ENCODE peak calls at places on chromosome 14, in seven cellular contexts. N is CD8-positive, alpha-beta T cell; V is HFFc6; A is suprapubic skin; W is astrocyte of the cerebellum; H is activated CD8-positive, alpha-beta memory T cell treated with anti-CD3 and anti-CD28 coated beads for 1 hour; S is lower leg skin. T is an unnamed sample.

GRCh38 chr14:30906752-30907658 is 32.6 kb downstream of the COCH start:
- DNase-seq in N (no peak), V (no peak), A (no peak), W (no peak), H (no peak), S (no peak), T (no peak)

GRCh38 chr14:85619866-85620265 is 89.9 kb downstream of the FLRT2 start:
- DNase-seq in N (no peak), V (no peak), A (no peak), W (no peak), H (no peak), S (no peak), T (no peak)

GRCh38 chr14:68593806-68594536 is 198.9 kb downstream of the ZFP36L1 start:
- DNase-seq in N (no peak), V (no peak), A (peak), W (no peak), H (no peak), S (peak), T (no peak)

GRCh38 chr14:90534091-90534837 is 137.4 kb downstream of the CALM1 start:
- DNase-seq in N (no peak), V (no peak), A (no peak), W (peak), H (no peak), S (no peak), T (no peak)

GRCh38 chr14:58796636-58797429 is 159.1 kb downstream of the DACT1 start:
- DNase-seq in N (no peak), V (no peak), A (no peak), W (no peak), H (no peak), S (no peak), T (no peak)

GRCh38 chr14:31084385-31084784 is 58.2 kb upstream of the STRN3 start:
- DNase-seq in N (no peak), V (no peak), A (no peak), W (no peak), H (no peak), S (peak), T (no peak)

GRCh38 chr14:95294320-95294719 is 25.4 kb downstream of the CLMN start:
- DNase-seq in N (no peak), V (no peak), A (no peak), W (no peak), H (no peak), S (no peak), T (no peak)

GRCh38 chr14:95353664-95354063 is 34.0 kb upstream of the CLMN start:
- DNase-seq in N (no peak), V (no peak), A (no peak), W (no peak), H (no peak), S (peak), T (no peak)

GRCh38 chr14:62269204-62269603 is 507.0 kb downstream of the SNAPC1 start:
- DNase-seq in N (no peak), V (no peak), A (no peak), W (peak), H (no peak), S (no peak), T (no peak)

GRCh38 chr14:90454041-90455000 is 57.5 kb downstream of the CALM1 start:
- DNase-seq in N (no peak), V (peak), A (no peak), W (peak), H (no peak), S (peak), T (no peak)

GRCh38 chr14:29712586-29712985 is 215.1 kb downstream of the PRKD1 start:
- DNase-seq in N (no peak), V (no peak), A (no peak), W (no peak), H (no peak), S (no peak), T (no peak)

GRCh38 chr14:71729581-71729980 is 202.6 kb upstream of the RGS6 start:
- DNase-seq in N (no peak), V (no peak), A (no peak), W (no peak), H (no peak), S (no peak), T (no peak)

GRCh38 chr14:59510957-59511356 is 26.6 kb downstream of the JKAMP start:
- DNase-seq in N (no peak), V (no peak), A (no peak), W (no peak), H (no peak), S (no peak), T (no peak)

GRCh38 chr14:105069887-105070759 is 4.9 kb upstream of the GPR132 start:
- DNase-seq in N (no peak), V (no peak), A (peak), W (no peak), H (no peak), S (no peak), T (peak)

GRCh38 chr14:95218472-95219193 is 61.3 kb upstream of the DICER1 start:
- DNase-seq in N (no peak), V (no peak), A (no peak), W (no peak), H (no peak), S (peak), T (no peak)

T was measured in coronary artery.